ENCODE peak calls at places on chromosome 15, in eight cellular contexts. Y is Peyer's patch, R is body of pancreas, T is spleen, G is stomach, L is breast epithelium, K is ovary, A is A549. D is an unnamed sample.

GRCh38 chr15:78709263-78709882 is 68.4 kb upstream of the CHRNB4 start:
- DNase-seq in Y (peak), R (peak), T (peak), G (peak), L (no peak), K (peak), A (peak), D (peak)

GRCh38 chr15:68991723-68992122 is 22.8 kb upstream of the NOX5 start:
- DNase-seq in Y (no peak), R (no peak), T (no peak), G (peak), L (no peak), K (peak), A (no peak), D (no peak)

GRCh38 chr15:48972750-48973503 is 9.2 kb upstream of the SHC4 start:
- DNase-seq in Y (no peak), R (no peak), T (no peak), G (no peak), L (no peak), K (no peak), A (no peak), D (no peak)

GRCh38 chr15:23578521-23579150 is 13.2 kb downstream of the MKRN3 start:
- DNase-seq in Y (no peak), R (no peak), T (no peak), G (no peak), L (no peak), K (no peak), A (no peak), D (no peak)

GRCh38 chr15:69531302-69532027 is 78.8 kb downstream of the RPLP1 start:
- DNase-seq in Y (no peak), R (no peak), T (no peak), G (peak), L (no peak), K (no peak), A (no peak), D (no peak)

GRCh38 chr15:68820205-68820588 is 498 bp downstream of the ANP32A start:
- DNase-seq in Y (peak), R (peak), T (peak), G (peak), L (no peak), K (peak), A (peak), D (no peak)

GRCh38 chr15:63977102-63977501 is 69.2 kb downstream of the DAPK2 start:
- DNase-seq in Y (peak), R (no peak), T (no peak), G (no peak), L (no peak), K (no peak), A (no peak), D (no peak)

GRCh38 chr15:52060511-52060910 is 41.5 kb downstream of the MAPK6 start:
- DNase-seq in Y (no peak), R (no peak), T (no peak), G (no peak), L (no peak), K (no peak), A (no peak), D (no peak)

GRCh38 chr15:94400521-94401290 is 169.3 kb downstream of the MCTP2 start:
- DNase-seq in Y (no peak), R (no peak), T (no peak), G (no peak), L (no peak), K (no peak), A (no peak), D (no peak)

GRCh38 chr15:66415321-66415720 is 28.6 kb downstream of the MAP2K1 start:
- DNase-seq in Y (no peak), R (no peak), T (no peak), G (no peak), L (no peak), K (no peak), A (no peak), D (no peak)

GRCh38 chr15:56124391-56124790 is 119.3 kb downstream of the RFX7 start:
- DNase-seq in Y (no peak), R (no peak), T (no peak), G (no peak), L (no peak), K (no peak), A (no peak), D (no peak)

GRCh38 chr15:24772709-24773373 is 97.3 kb downstream of the NPAP1 start:
- DNase-seq in Y (peak), R (peak), T (peak), G (peak), L (peak), K (peak), A (no peak), D (peak)

GRCh38 chr15:80778964-80779657 is at the start of gene CEMIP:
- DNase-seq in Y (peak), R (peak), T (peak), G (peak), L (peak), K (peak), A (peak), D (peak)

GRCh38 chr15:22922003-22922402 is 58.2 kb downstream of the CYFIP1 start:
- DNase-seq in Y (no peak), R (no peak), T (peak), G (no peak), L (no peak), K (no peak), A (no peak), D (no peak)

GRCh38 chr15:33722005-33722672 is 246.2 kb upstream of the CHRM5 start:
- DNase-seq in Y (no peak), R (no peak), T (no peak), G (no peak), L (no peak), K (no peak), A (no peak), D (no peak)

GRCh38 chr15:72319360-72319984 is 485 bp downstream of the CELF6 start:
- DNase-seq in Y (peak), R (peak), T (peak), G (peak), L (peak), K (peak), A (peak), D (peak)

GRCh38 chr15:69568621-69569020 is 116.0 kb downstream of the RPLP1 start:
- DNase-seq in Y (no peak), R (no peak), T (no peak), G (no peak), L (no peak), K (no peak), A (no peak), D (no peak)

GRCh38 chr15:31325432-31325975 is 1.1 kb upstream of the KLF13 start:
- DNase-seq in Y (peak), R (peak), T (peak), G (peak), L (peak), K (peak), A (peak), D (peak)

GRCh38 chr15:64623347-64624024 is 151.9 kb downstream of the RBPMS2 start:
- DNase-seq in Y (peak), R (no peak), T (no peak), G (no peak), L (no peak), K (no peak), A (no peak), D (no peak)

GRCh38 chr15:78056714-78057269 is 20.7 kb downstream of the TBC1D2B start:
- DNase-seq in Y (peak), R (peak), T (no peak), G (peak), L (no peak), K (no peak), A (no peak), D (no peak)

GRCh38 chr15:84081391-84082168 is 154.0 kb upstream of the GOLGA6L4 start:
- DNase-seq in Y (no peak), R (no peak), T (no peak), G (no peak), L (no peak), K (no peak), A (no peak), D (no peak)

GRCh38 chr15:37793851-37794250 is 140.6 kb upstream of the TMCO5A start:
- DNase-seq in Y (no peak), R (no peak), T (no peak), G (no peak), L (no peak), K (no peak), A (no peak), D (no peak)

GRCh38 chr15:20665653-20666052 is 124.1 kb upstream of the GOLGA6L6 start:
- DNase-seq in Y (no peak), R (no peak), T (no peak), G (no peak), L (no peak), K (no peak), A (no peak), D (peak)

GRCh38 chr15:69082041-69082502 is 67.6 kb downstream of the NOX5 start:
- DNase-seq in Y (no peak), R (no peak), T (no peak), G (no peak), L (no peak), K (no peak), A (no peak), D (peak)

GRCh38 chr15:44836094-44836493 is 99.8 kb downstream of the TRIM69 start:
- DNase-seq in Y (no peak), R (no peak), T (no peak), G (no peak), L (no peak), K (no peak), A (no peak), D (no peak)

GRCh38 chr15:48072941-48073340 is 47.8 kb upstream of the SLC24A5 start:
- DNase-seq in Y (no peak), R (no peak), T (no peak), G (no peak), L (no peak), K (no peak), A (no peak), D (no peak)

GRCh38 chr15:77305953-77306352 is 114.0 kb downstream of the PEAK1 start:
- DNase-seq in Y (no peak), R (no peak), T (no peak), G (no peak), L (no peak), K (no peak), A (no peak), D (no peak)

GRCh38 chr15:62051166-62051565 is 9.1 kb downstream of the VPS13C start:
- DNase-seq in Y (no peak), R (no peak), T (no peak), G (no peak), L (no peak), K (no peak), A (no peak), D (no peak)
- H3K4me3 ChIP-seq in Y (no peak), R (no peak), T (no peak), G (no peak), L (no peak), K (no peak), A (no peak), D (no peak)

DNA sequence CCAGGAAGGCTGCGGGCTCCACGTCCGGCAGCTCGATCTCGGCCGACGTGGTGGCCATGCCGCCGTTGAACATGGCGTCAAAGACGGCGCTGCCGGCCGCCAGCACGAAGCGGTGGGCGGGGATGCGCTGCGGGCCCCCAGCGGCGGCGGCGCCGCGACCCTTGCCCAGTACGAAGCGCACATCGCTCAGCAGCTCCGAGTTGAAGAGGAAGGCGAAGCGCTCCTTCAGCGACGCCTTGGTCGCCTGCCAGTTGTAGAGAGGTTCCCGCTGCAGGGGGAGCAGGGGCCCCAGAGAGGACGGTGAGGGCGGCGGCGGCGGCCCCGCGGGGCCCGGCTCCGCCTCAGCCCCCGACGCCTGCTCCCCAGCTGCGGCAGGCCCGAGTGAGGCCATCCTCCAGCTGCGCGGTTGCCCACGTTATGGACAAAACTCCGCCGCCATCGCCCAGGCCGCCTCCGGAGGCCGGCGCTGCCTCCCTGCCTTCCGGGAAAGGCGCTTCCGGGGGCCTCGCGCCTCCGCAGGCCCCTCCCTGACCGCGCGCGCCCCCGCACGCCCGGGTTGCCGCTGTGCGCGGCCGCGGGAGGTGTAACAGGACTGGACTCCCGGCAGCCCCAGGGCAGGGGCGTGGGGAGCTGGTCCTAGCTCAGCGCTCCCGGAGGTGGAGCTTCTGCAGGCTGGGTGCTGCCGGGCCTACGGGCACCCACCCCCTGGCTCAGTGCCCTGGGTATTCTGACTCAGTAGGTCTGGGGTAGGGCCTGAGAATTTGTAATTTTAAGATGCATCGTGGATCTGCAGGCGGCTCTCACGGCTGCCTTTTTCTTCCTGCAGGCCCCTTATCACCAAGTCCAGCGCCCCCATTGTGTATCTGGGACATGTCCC is at the start of gene BTBD1:
- DNase-seq in Y (peak), R (peak), T (peak), G (peak), L (peak), K (peak), A (peak), D (peak)
- TF ChIP-seq POLR2A in Y (peak), R (peak), T (peak), G (no peak), L (no peak), K (peak), A (peak), D (no peak)

GRCh38 chr15:42736178-42736792 is 643 bp downstream of the CDAN1 start:
- DNase-seq in Y (no peak), R (no peak), T (no peak), G (no peak), L (no peak), K (peak), A (peak), D (no peak)

GRCh38 chr15:42734076-42734672 is 2.8 kb downstream of the CDAN1 start:
- DNase-seq in Y (no peak), R (no peak), T (no peak), G (no peak), L (no peak), K (no peak), A (no peak), D (no peak)

GRCh38 chr15:42736793-42737528 is at the start of gene CDAN1:
- DNase-seq in Y (peak), R (peak), T (peak), G (peak), L (peak), K (peak), A (peak), D (peak)

GRCh38 chr15:42735382-42736165 is 1.4 kb downstream of the CDAN1 start:
- DNase-seq in Y (no peak), R (no peak), T (no peak), G (no peak), L (no peak), K (no peak), A (no peak), D (no peak)

GRCh38 chr15:42737529-42738328 is 801 bp upstream of the CDAN1 start:
- DNase-seq in Y (no peak), R (no peak), T (no peak), G (peak), L (no peak), K (no peak), A (no peak), D (no peak)
- TF ChIP-seq CTCF in Y (no peak), R (no peak), T (no peak), G (peak), L (no peak), K (no peak), A (peak), D (no peak)

DNA sequence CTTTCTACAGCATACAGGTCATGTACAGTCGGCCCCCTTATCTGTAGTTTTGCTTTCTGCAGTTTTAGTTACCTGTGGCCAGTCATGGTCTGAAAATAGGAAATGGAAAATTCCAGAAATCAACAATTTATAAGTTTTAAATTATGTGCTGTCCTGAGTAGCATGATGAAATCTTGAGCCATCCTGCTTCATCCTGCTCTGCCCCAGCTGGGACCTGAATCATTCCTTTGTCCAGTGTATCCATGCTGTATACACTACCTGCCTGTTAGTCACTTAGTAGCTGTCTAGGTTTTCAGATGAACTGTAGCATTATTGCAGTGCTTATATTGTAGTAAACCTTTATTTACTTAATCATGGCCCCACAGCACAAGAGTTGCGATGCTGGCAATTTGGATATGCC is 44.8 kb downstream of the AP4E1 start:
- DNase-seq in Y (no peak), R (no peak), T (no peak), G (no peak), L (no peak), K (no peak), A (no peak), D (no peak)
- H3K4me3 ChIP-seq in Y (no peak), R (no peak), T (no peak), G (no peak), L (no peak), K (no peak), A (no peak), D (no peak)

GRCh38 chr15:70851889-70852288 is 2.1 kb downstream of the LARP6 start:
- DNase-seq in Y (no peak), R (no peak), T (no peak), G (no peak), L (no peak), K (no peak), A (no peak), D (no peak)

GRCh38 chr15:70854669-70854976 is 666 bp upstream of the LARP6 start:
- DNase-seq in Y (no peak), R (no peak), T (no peak), G (no peak), L (no peak), K (no peak), A (no peak), D (no peak)

GRCh38 chr15:70852501-70853269 is 1.3 kb downstream of the LARP6 start:
- DNase-seq in Y (no peak), R (no peak), T (no peak), G (no peak), L (no peak), K (no peak), A (no peak), D (no peak)

GRCh38 chr15:70853855-70854668 is at the start of gene LARP6:
- DNase-seq in Y (no peak), R (peak), T (no peak), G (peak), L (peak), K (peak), A (peak), D (peak)

DNA sequence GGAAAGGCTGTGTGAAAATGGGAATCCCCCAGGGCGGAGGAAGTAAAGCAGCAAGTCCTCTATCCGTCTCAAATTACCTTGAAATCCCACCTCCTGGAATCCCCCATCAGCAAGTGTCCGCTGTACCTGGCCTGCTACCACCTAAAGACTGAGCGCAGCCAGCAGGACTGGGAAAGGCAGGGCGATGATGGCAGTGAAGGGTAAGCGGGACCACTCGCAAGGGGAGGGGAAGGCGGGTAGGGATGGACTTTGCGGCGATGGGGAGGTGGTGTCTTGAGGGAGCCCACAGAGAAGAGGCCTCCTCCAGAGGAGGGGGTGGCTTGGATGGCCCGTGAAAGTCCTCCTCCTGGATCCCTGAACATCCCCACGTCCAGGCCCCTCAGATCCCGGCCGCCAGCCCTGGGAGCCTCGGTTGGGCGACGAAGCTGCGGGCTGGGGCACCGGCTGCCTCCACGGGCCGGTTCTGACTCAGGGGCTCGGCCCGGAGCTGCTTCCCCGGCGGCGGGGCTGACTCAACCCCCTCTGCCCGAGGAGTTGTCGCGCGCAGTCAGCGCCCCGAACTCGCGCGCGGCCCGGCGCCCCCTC is 595 bp downstream of the LARP6 start:
- DNase-seq in Y (no peak), R (peak), T (no peak), G (no peak), L (peak), K (peak), A (peak), D (no peak)
- TF ChIP-seq POLR2A in Y (no peak), R (no peak), T (no peak), G (no peak), L (no peak), K (no peak), A (no peak), D (no peak)

DNA sequence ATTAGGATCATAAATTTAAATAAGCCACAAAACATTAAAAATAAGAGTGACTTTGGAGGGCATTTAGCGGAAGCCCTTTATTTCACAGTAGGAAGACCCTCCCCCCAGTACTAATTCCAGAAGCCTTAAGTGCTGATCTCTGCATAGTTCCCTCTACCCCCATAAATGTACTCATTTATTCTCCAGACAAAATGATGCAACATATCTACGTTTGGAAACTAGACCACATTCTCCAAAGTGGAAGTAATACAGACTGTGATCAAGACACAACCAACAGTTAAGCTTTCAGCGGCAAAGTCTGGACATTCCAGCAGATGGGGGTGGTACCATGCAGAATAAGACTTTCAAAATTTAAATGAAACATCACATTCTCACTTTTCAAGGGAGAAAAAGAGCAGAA is 44.8 kb upstream of the RPS17 start:
- DNase-seq in Y (no peak), R (no peak), T (no peak), G (no peak), L (no peak), K (no peak), A (no peak), D (no peak)
- TF ChIP-seq CTCF in Y (no peak), R (no peak), T (no peak), G (no peak), L (no peak), K (no peak), A (no peak), D (no peak)

GRCh38 chr15:100859970-100860828 is 19.4 kb upstream of the ALDH1A3 start:
- DNase-seq in Y (no peak), R (no peak), T (no peak), G (no peak), L (no peak), K (no peak), A (no peak), D (no peak)
- H3K4me3 ChIP-seq in Y (no peak), R (no peak), T (no peak), G (no peak), L (no peak), K (no peak), A (no peak), D (no peak)